ENCODE peak calls at places on chromosomes 4 and X, in seven cellular contexts. I, L, X, S, W, B and Q are unnamed samples. For H3K27me3, the result is how much of the 10 kb centered on the place peaks cover.

GRCh38 chr4:23297327-23297726 is 592.5 kb downstream of the PPARGC1A start:
- DNase-seq in I (no peak), L (no peak), X (no peak), S (no peak), W (no peak), B (no peak), Q (no peak)

GRCh38 chrX:93673869-93674271 is at the start of gene FAM133A:
- DNase-seq in I (peak), L (no peak), X (no peak), S (no peak), W (no peak), B (no peak), Q (no peak)

GRCh38 chr4:52298444-52298843 is 247.3 kb downstream of the SPATA18 start:
- DNase-seq in I (no peak), L (no peak), X (no peak), S (no peak), W (no peak), B (no peak), Q (no peak)

GRCh38 chr4:25441519-25442117 is 64.6 kb downstream of the ANAPC4 start:
- DNase-seq in I (peak), L (peak), X (peak), S (no peak), W (peak), B (no peak), Q (no peak)

GRCh38 chr4:26028793-26029511 is 114.9 kb downstream of the SMIM20 start:
- DNase-seq in I (peak), L (peak), X (peak), S (peak), W (peak), B (peak), Q (peak)

GRCh38 chrX:66232296-66232695 is 68.2 kb downstream of the HEPH start:
- DNase-seq in I (no peak), L (no peak), X (no peak), S (no peak), W (no peak), B (no peak), Q (no peak)

GRCh38 chr4:98555798-98556445 is 102.5 kb downstream of the TSPAN5 start:
- DNase-seq in I (peak), L (no peak), X (no peak), S (no peak), W (no peak), B (no peak), Q (no peak)

GRCh38 chr4:25021206-25021605 is 9.5 kb downstream of the LGI2 start:
- DNase-seq in I (no peak), L (no peak), X (no peak), S (no peak), W (no peak), B (no peak), Q (no peak)

GRCh38 chr4:68895561-68896198 is 55.9 kb downstream of the UGT2A3 start:
- DNase-seq in I (no peak), L (no peak), X (no peak), S (no peak), W (no peak), B (no peak), Q (no peak)

GRCh38 chr4:189124149-189124758 is 816.4 kb upstream of the FRG1 start:
- DNase-seq in I (peak), L (no peak), X (peak), S (no peak), W (no peak), B (no peak), Q (no peak)

GRCh38 chr4:152021788-152022438 is 261.1 kb upstream of the GATB start:
- DNase-seq in I (no peak), L (peak), X (peak), S (no peak), W (no peak), B (peak), Q (no peak)

GRCh38 chrX:24371391-24371972 is 11.0 kb downstream of the SUPT20HL1 start:
- DNase-seq in I (peak), L (no peak), X (peak), S (peak), W (peak), B (peak), Q (peak)

GRCh38 chr4:60794372-60794771 is 405.8 kb upstream of the ADGRL3 start:
- DNase-seq in I (no peak), L (no peak), X (no peak), S (no peak), W (no peak), B (no peak), Q (no peak)

GRCh38 chrX:109352121-109352556 is 129.7 kb downstream of the GUCY2F start:
- DNase-seq in I (no peak), L (peak), X (no peak), S (no peak), W (no peak), B (no peak), Q (no peak)

GRCh38 chr4:166435449-166435848 is 562.4 kb downstream of the TLL1 start:
- DNase-seq in I (peak), L (no peak), X (no peak), S (no peak), W (no peak), B (no peak), Q (no peak)

GRCh38 chr4:136713140-136713539 is 819.2 kb downstream of the PCDH18 start:
- DNase-seq in I (peak), L (no peak), X (no peak), S (no peak), W (no peak), B (no peak), Q (no peak)

GRCh38 chrX:151825927-151826471 is 86.7 kb upstream of the MAGEA4 start:
- DNase-seq in I (peak), L (no peak), X (no peak), S (peak), W (no peak), B (no peak), Q (no peak)

GRCh38 chr4:182918791-182919302 is 1.7 kb upstream of the DCTD start:
- DNase-seq in I (no peak), L (no peak), X (no peak), S (no peak), W (no peak), B (no peak), Q (no peak)

GRCh38 chr4:10031663-10032590 is 10.6 kb upstream of the SLC2A9 start:
- DNase-seq in I (no peak), L (no peak), X (no peak), S (no peak), W (no peak), B (no peak), Q (no peak)

GRCh38 chr4:158170691-158171455 is 2.0 kb downstream of the GASK1B start:
- DNase-seq in I (peak), L (peak), X (peak), S (peak), W (peak), B (peak), Q (no peak)

GRCh38 chr4:83964996-83965541 is 429.2 kb downstream of the GPAT3 start:
- DNase-seq in I (peak), L (no peak), X (no peak), S (no peak), W (no peak), B (no peak), Q (no peak)

GRCh38 chrX:71450433-71451106 is 82.3 kb upstream of the OGT start:
- DNase-seq in I (no peak), L (no peak), X (no peak), S (no peak), W (no peak), B (no peak), Q (no peak)

GRCh38 chr4:121674191-121674590 is 22.6 kb downstream of the ANXA5 start:
- DNase-seq in I (no peak), L (no peak), X (no peak), S (no peak), W (no peak), B (no peak), Q (no peak)

GRCh38 chr4:121677524-121677923 is 19.3 kb downstream of the ANXA5 start:
- DNase-seq in I (no peak), L (no peak), X (no peak), S (no peak), W (no peak), B (no peak), Q (no peak)

GRCh38 chr4:121676388-121677075 is 20.2 kb downstream of the ANXA5 start:
- DNase-seq in I (no peak), L (no peak), X (no peak), S (no peak), W (no peak), B (no peak), Q (no peak)

GRCh38 chr4:121675715-121676114 is 21.1 kb downstream of the ANXA5 start:
- DNase-seq in I (peak), L (no peak), X (no peak), S (no peak), W (no peak), B (no peak), Q (no peak)

DNA sequence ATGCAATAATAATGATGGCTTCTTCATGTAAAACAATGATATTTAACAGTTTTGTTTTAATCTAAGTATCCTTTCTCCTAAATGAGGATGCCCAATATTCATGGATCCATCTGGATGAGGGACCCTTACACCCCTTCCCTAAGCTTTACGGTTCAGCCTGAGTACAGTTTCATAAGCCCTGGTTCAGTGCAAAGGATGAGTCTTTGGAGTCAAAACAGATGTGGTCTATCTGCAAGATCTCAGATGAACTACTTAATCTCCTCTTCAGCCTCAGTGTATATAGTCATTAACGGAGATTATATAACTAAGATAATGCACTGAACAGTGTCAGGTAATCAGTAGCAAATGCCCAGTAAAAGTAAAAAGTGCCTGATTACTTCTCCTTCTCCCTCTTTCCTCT is 22.1 kb downstream of the ANXA5 start:
- DNase-seq in I (no peak), L (no peak), X (no peak), S (no peak), W (no peak), B (no peak), Q (no peak)
- TF ChIP-seq CTCF in I (no peak), L (no peak), X (no peak), S (no peak), W (no peak), B (no peak), Q (no peak)

GRCh38 chrX:13694983-13695382 is 6.1 kb downstream of the RAB9A start:
- DNase-seq in I (no peak), L (no peak), X (no peak), S (no peak), W (no peak), B (no peak), Q (no peak)
- H3K27ac ChIP-seq in I (no peak), L (no peak), X (no peak), S (peak), W (no peak), B (peak), Q (no peak)

GRCh38 chr4:180642732-180643131 is 1600.5 kb upstream of the TENM3 start:
- DNase-seq in I (no peak), L (no peak), X (no peak), S (no peak), W (no peak), B (no peak), Q (no peak)
- H3K27me3 ChIP-seq in I (under half), L (under half), X (under half), S (under half), W (under half), B (under half), Q (under half)

GRCh38 chr4:161320377-161320776 is 843.4 kb downstream of the FSTL5 start:
- DNase-seq in I (no peak), L (no peak), X (no peak), S (no peak), W (no peak), B (no peak), Q (no peak)
- TF ChIP-seq CTCF in I (peak), L (peak), X (no peak), S (no peak), W (no peak), B (no peak), Q (no peak)

DNA sequence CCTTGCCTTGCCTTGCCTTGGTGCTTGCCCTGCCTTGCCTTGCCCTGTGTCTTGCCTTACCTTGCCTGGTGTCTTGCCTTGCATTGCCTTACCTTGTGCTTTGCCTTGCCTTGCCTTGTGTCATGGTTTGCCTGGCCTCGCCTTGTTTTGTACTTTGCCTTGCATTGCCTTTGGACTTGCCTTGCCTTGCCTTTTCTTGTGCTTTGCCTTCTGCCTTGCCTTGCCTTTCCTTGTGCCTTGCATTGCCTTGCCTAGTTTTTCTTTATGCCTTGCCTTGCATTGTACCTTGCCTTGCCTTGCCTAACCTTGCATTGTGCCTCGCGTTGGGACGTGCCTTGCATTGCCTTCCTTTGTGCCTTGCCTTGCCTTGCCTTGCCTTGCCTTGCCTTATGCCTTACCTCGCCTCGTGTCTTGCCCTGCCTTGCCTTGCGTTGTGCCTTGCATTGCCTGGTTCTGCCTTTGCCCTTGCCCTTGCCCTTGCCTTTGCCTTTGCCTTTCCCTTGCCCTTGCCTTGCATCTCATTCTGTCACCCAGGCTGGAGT is 82.8 kb downstream of the TAB3 start:
- DNase-seq in I (no peak), L (no peak), X (no peak), S (no peak), W (no peak), B (no peak), Q (no peak)
- H3K27ac ChIP-seq in I (no peak), L (no peak), X (no peak), S (no peak), W (no peak), B (no peak), Q (no peak)